ENCODE peak calls at places on chromosomes 5 and 9, in seven cellular contexts. I, Q, L, N, D, S and H are unnamed samples.

GRCh38 chr5:88678780-88679491 is 204.0 kb downstream of the MEF2C start:
- DNase-seq in N (no peak), S (no peak), I (no peak), D (no peak), Q (no peak), L (no peak), H (no peak)

GRCh38 chr9:38271666-38272241 is 120.7 kb upstream of the ALDH1B1 start:
- DNase-seq in I (no peak), L (no peak), N (no peak), D (no peak), Q (no peak), S (no peak), H (no peak)

GRCh38 chr5:62587737-62588136 is 9.1 kb downstream of the LRRC70 start:
- DNase-seq in N (no peak), L (no peak), I (no peak), S (peak), Q (no peak), D (no peak), H (no peak)

GRCh38 chr5:137997726-137998213 is 35.1 kb downstream of the FAM13B start:
- DNase-seq in I (no peak), S (no peak), Q (no peak), N (peak), L (no peak), D (no peak), H (no peak)

GRCh38 chr5:86909461-86909881 is 291.7 kb downstream of the COX7C start:
- DNase-seq in L (no peak), S (peak), D (no peak), I (no peak), Q (no peak), N (no peak), H (no peak)

GRCh38 chr9:16348531-16348930 is 521.9 kb downstream of the BNC2 start:
- DNase-seq in I (no peak), N (no peak), Q (no peak), S (peak), L (no peak), D (no peak), H (no peak)

GRCh38 chr5:67047180-67047579 is 149.4 kb downstream of the CD180 start:
- DNase-seq in I (peak), S (no peak), N (no peak), Q (peak), D (peak), L (peak), H (peak)

GRCh38 chr5:55226934-55227737 is at the start of gene MCIDAS:
- DNase-seq in I (peak), S (peak), N (no peak), L (peak), D (peak), Q (peak), H (peak)

GRCh38 chr5:3323144-3323543 is 272.5 kb upstream of the IRX1 start:
- DNase-seq in Q (no peak), I (no peak), N (no peak), S (no peak), D (no peak), L (no peak), H (no peak)

GRCh38 chr9:136091582-136092352 is 3.3 kb downstream of the NACC2 start:
- DNase-seq in L (no peak), D (peak), I (no peak), N (no peak), Q (no peak), S (no peak), H (no peak)

GRCh38 chr9:112166176-112167140 is 8.6 kb downstream of the SUSD1 start:
- DNase-seq in S (peak), N (peak), D (peak), I (no peak), Q (no peak), L (no peak), H (no peak)

GRCh38 chr5:179224741-179225140 is 120.5 kb downstream of the ADAMTS2 start:
- DNase-seq in Q (no peak), L (no peak), D (peak), N (no peak), I (no peak), S (no peak), H (no peak)

GRCh38 chr5:102483736-102484135 is 15.1 kb downstream of the SLCO6A1 start:
- DNase-seq in D (no peak), N (no peak), I (no peak), Q (no peak), L (no peak), S (peak), H (no peak)

GRCh38 chr5:60210810-60211209 is 317.3 kb upstream of the PDE4D start:
- DNase-seq in D (no peak), N (no peak), L (no peak), S (no peak), I (no peak), Q (no peak), H (no peak)

GRCh38 chr5:34535944-34536628 is 120.0 kb upstream of the RAI14 start:
- DNase-seq in I (no peak), S (no peak), D (no peak), Q (peak), L (no peak), N (no peak), H (no peak)

GRCh38 chr5:179459771-179460170 is 90.6 kb upstream of the RUFY1 start:
- DNase-seq in N (no peak), L (no peak), D (no peak), S (no peak), I (no peak), Q (no peak), H (no peak)

GRCh38 chr5:150630016-150630415 is 10.4 kb upstream of the SYNPO start:
- DNase-seq in L (no peak), Q (no peak), D (no peak), I (no peak), S (no peak), N (no peak), H (no peak)

GRCh38 chr5:173452506-173452905 is 124.3 kb upstream of the STC2 start:
- DNase-seq in L (no peak), N (no peak), I (no peak), D (no peak), S (peak), Q (no peak), H (no peak)

GRCh38 chr5:172696171-172696849 is 55.2 kb downstream of the NEURL1B start:
- DNase-seq in Q (no peak), L (no peak), N (no peak), I (no peak), D (no peak), S (peak), H (no peak)

GRCh38 chr5:145247745-145248040 is 587.4 kb downstream of the PRELID2 start:
- DNase-seq in I (no peak), D (no peak), L (no peak), S (no peak), Q (no peak), N (no peak), H (no peak)

GRCh38 chr9:137445930-137446431 is 4.8 kb upstream of the ENTPD8 start:
- DNase-seq in I (no peak), S (no peak), Q (peak), L (no peak), N (no peak), D (peak), H (no peak)

GRCh38 chr5:26326153-26326759 is 712.1 kb downstream of the CDH9 start:
- DNase-seq in S (no peak), Q (no peak), N (no peak), I (no peak), D (no peak), L (no peak), H (no peak)

GRCh38 chr5:150138551-150139265 is 16.9 kb downstream of the PDGFRB start:
- DNase-seq in D (peak), Q (no peak), I (no peak), S (peak), L (peak), N (no peak), H (no peak)

GRCh38 chr5:94849821-94850736 is 231.6 kb downstream of the SLF1 start:
- DNase-seq in N (no peak), I (peak), Q (peak), D (no peak), L (no peak), S (peak), H (no peak)

GRCh38 chr5:127029513-127030258 is 672 bp downstream of the MARCHF3 start:
- DNase-seq in S (peak), I (no peak), Q (peak), L (no peak), D (peak), N (no peak), H (peak)

GRCh38 chr5:61732376-61732775 is 400.3 kb downstream of the ZSWIM6 start:
- DNase-seq in N (no peak), D (peak), I (no peak), S (peak), Q (no peak), L (peak), H (no peak)

GRCh38 chr5:146048994-146049703 is 56.2 kb downstream of the PLAC8L1 start:
- DNase-seq in L (peak), N (peak), Q (peak), D (peak), I (peak), S (peak), H (no peak)

GRCh38 chr5:78007232-78007631 is 231.1 kb upstream of the TBCA start:
- DNase-seq in S (no peak), L (no peak), Q (no peak), I (no peak), N (no peak), D (no peak), H (no peak)

GRCh38 chr9:133818444-133818843 is 80.3 kb upstream of the SARDH start:
- DNase-seq in I (no peak), D (peak), L (no peak), N (no peak), S (peak), Q (no peak), H (peak)

GRCh38 chr5:175772747-175773533 is 98.4 kb upstream of the CPLX2 start:
- DNase-seq in L (no peak), S (no peak), Q (peak), N (no peak), I (no peak), D (no peak), H (no peak)